ENCODE peak calls at places on chromosomes 13 and 19, in four cellular contexts. Z, O, R and X are unnamed samples.

GRCh38 chr19:16620584-16620983 is 7.4 kb downstream of the MED26 start:
- DNase-seq in O (no peak), Z (no peak), R (no peak), X (no peak)

GRCh38 chr13:52738719-52739467 is 727 bp downstream of the CNMD start:
- DNase-seq in Z (no peak), O (no peak), R (no peak), X (no peak)

GRCh38 chr13:23428183-23428528 is 5.3 kb downstream of the SACS start:
- DNase-seq in R (no peak), Z (no peak), O (peak), X (no peak)

GRCh38 chr19:43498233-43498830 is 6.2 kb downstream of the PHLDB3 start:
- DNase-seq in R (no peak), O (no peak), Z (no peak), X (no peak)

GRCh38 chr13:77492982-77493381 is 42.5 kb upstream of the SCEL start:
- DNase-seq in Z (no peak), O (peak), R (no peak), X (no peak)

GRCh38 chr13:28743045-28743444 is 24.3 kb upstream of the SLC46A3 start:
- DNase-seq in R (peak), O (no peak), Z (no peak), X (no peak)

GRCh38 chr19:54160948-54161347 is 1.4 kb upstream of the LENG1 start:
- DNase-seq in O (no peak), Z (no peak), R (no peak), X (no peak)

GRCh38 chr13:105153626-105154025 is 1381.8 kb downstream of the EFNB2 start:
- DNase-seq in Z (no peak), O (peak), R (no peak), X (no peak)

GRCh38 chr19:29022599-29022998 is 190.4 kb downstream of the UQCRFS1 start:
- DNase-seq in R (no peak), O (no peak), Z (no peak), X (no peak)

GRCh38 chr13:108944760-108945159 is 315.3 kb downstream of the MYO16 start:
- DNase-seq in O (peak), Z (no peak), R (no peak), X (no peak)

GRCh38 chr13:87084192-87084591 is 587.0 kb upstream of the SLITRK5 start:
- DNase-seq in Z (no peak), O (no peak), R (no peak), X (no peak)

GRCh38 chr13:80783926-80784325 is 443.0 kb upstream of the SPRY2 start:
- DNase-seq in O (peak), R (no peak), Z (no peak), X (no peak)

GRCh38 chr19:19661675-19662251 is 1.7 kb downstream of the ATP13A1 start:
- DNase-seq in O (no peak), R (no peak), Z (no peak), X (peak)

GRCh38 chr13:101875717-101876393 is 423.4 kb downstream of the ITGBL1 start:
- DNase-seq in R (no peak), Z (no peak), O (peak), X (no peak)

GRCh38 chr13:40485611-40486517 is 180.6 kb downstream of the FOXO1 start:
- DNase-seq in O (no peak), R (no peak), Z (peak), X (no peak)

GRCh38 chr19:19650331-19650730 is 6.9 kb upstream of the GMIP start:
- DNase-seq in Z (no peak), R (no peak), O (no peak), X (no peak)

GRCh38 chr19:43305642-43306041 is 36.3 kb upstream of the PSG9 start:
- DNase-seq in Z (no peak), R (no peak), O (no peak), X (no peak)

GRCh38 chr13:87661471-87661870 is 9.7 kb upstream of the SLITRK5 start:
- DNase-seq in R (no peak), O (peak), Z (no peak), X (no peak)

GRCh38 chr13:73138276-73138950 is 79.6 kb downstream of the KLF5 start:
- DNase-seq in R (peak), Z (no peak), O (peak), X (no peak)

GRCh38 chr13:113802090-113802531 is 43.1 kb downstream of the TMEM255B start:
- DNase-seq in R (no peak), Z (no peak), O (peak), X (no peak)

GRCh38 chr13:99856021-99856420 is 115.5 kb downstream of the ZIC5 start:
- DNase-seq in R (no peak), O (no peak), Z (no peak), X (no peak)

GRCh38 chr19:2207991-2208860 is 27.9 kb downstream of the PLEKHJ1 start:
- DNase-seq in Z (no peak), R (peak), O (peak), X (no peak)

GRCh38 chr13:48404952-48405351 is 8.0 kb downstream of the LPAR6 start:
- DNase-seq in O (peak), Z (no peak), R (no peak), X (no peak)

GRCh38 chr13:98332691-98333090 is 155.6 kb upstream of the RNF113B start:
- DNase-seq in Z (no peak), O (no peak), R (no peak), X (no peak)

GRCh38 chr19:16627194-16627927 is 643 bp downstream of the MED26 start:
- DNase-seq in Z (no peak), R (peak), O (peak), X (no peak)

GRCh38 chr13:79990048-79990447 is 350.9 kb downstream of the SPRY2 start:
- DNase-seq in Z (no peak), R (no peak), O (no peak), X (no peak)

GRCh38 chr13:57630661-57631606 is 610 bp upstream of the PCDH17 start:
- DNase-seq in O (no peak), R (no peak), Z (no peak), X (peak)

GRCh38 chr13:43134896-43135295 is 111.5 kb downstream of the DNAJC15 start:
- DNase-seq in R (no peak), O (no peak), Z (no peak), X (no peak)

GRCh38 chr19:51702754-51703654 is 9.9 kb downstream of the SPACA6 start:
- DNase-seq in O (peak), Z (no peak), R (peak), X (no peak)

GRCh38 chr19:27767234-27767633 is 1445.7 kb downstream of the UQCRFS1 start:
- DNase-seq in Z (no peak), R (no peak), O (no peak), X (no peak)

GRCh38 chr13:42883771-42884170 is 102.4 kb downstream of the FAM216B start:
- DNase-seq in O (peak), Z (no peak), R (no peak), X (no peak)

GRCh38 chr13:99796175-99796819 is 175.3 kb downstream of the ZIC5 start:
- DNase-seq in O (peak), R (no peak), Z (no peak), X (no peak)

GRCh38 chr13:28805193-28805819 is 14.8 kb upstream of the MTUS2 start:
- DNase-seq in Z (no peak), O (peak), R (no peak), X (no peak)

GRCh38 chr19:34837262-34837661 is 64.2 kb upstream of the ZNF599 start:
- DNase-seq in O (peak), Z (no peak), R (no peak), X (no peak)

GRCh38 chr13:106187501-106187900 is 348.0 kb downstream of the EFNB2 start:
- DNase-seq in R (no peak), O (peak), Z (no peak), X (no peak)

DNA sequence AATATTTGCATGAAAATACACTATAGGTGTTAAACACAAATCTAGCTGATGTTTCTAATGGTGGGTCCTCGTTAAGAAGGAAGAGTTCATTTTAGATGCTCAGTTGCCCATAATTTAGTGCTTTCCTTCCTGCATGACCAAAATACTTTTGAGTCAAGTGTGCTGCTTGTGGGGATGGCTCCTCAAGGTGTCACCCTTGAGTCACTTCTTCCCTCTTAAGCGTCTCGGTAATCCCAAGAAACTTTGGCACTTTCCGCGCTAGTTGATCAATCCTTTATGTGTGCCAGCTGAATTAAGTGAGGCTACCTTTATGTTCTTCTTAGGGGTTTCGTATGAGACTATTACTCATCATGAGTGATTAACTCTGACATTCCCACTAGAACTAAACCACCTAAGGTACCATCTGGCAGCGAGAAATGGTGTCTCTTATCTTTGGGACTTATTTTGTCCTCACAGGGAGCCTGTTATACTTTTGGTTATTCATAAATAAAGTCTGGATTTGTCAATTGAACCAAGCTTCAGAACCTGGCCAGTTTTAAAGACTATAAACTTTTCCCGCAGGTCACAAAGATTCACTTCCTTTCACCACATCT is 106.8 kb downstream of the NHLRC3 start:
- DNase-seq in Z (no peak), R (peak), O (peak), X (no peak)
- H3K4me3 ChIP-seq in Z (no peak), R (no peak), O (no peak), X (peak)

GRCh38 chr19:6590458-6591319 is at the start of gene CD70:
- DNase-seq in Z (peak), R (no peak), O (no peak), X (no peak)
- TF ChIP-seq CTCF in Z (no peak), R (no peak), O (no peak), X (no peak)

DNA sequence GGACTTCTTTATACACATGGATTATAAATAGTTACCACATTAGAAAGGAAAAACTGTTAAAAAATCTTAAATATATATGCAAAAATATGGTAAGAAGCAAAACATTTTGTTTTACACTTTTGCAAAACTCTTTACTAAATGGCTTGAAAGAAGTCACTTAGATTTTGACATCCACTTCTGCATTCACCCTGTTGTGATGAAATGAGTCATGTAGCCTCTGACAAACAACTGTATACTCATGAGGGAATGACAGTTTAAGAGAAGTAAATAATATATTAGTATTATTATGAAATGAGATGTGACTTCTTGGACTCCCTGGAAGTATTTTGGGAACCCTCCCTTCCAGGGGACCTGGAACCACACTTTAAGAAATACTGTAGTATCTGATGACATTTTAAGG is 275.6 kb downstream of the DACH1 start:
- DNase-seq in R (no peak), Z (no peak), O (no peak), X (no peak)
- H3K4me3 ChIP-seq in R (no peak), Z (no peak), O (no peak), X (no peak)

DNA sequence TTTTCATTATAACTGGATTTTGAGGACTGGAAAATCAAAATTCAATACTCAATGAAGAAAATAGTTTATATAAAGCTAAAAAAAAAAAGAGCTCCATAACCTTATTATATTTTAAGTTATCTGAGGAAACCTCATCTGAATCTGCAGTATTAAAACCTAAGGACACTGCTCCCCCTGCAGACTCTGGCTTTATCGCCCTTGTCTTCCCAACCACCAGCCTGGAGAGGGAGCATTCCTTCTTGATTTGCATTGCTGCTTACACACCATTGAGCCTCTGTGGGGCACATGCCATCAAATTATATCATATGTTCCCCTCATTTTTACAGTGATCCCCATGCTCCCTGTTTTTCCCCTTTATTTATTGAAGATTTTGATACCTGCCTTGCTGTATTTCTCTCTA is 871.4 kb upstream of the GPC6 start:
- DNase-seq in O (peak), Z (no peak), R (no peak), X (no peak)
- TF ChIP-seq CTCF in O (peak), Z (no peak), R (no peak), X (no peak)

DNA sequence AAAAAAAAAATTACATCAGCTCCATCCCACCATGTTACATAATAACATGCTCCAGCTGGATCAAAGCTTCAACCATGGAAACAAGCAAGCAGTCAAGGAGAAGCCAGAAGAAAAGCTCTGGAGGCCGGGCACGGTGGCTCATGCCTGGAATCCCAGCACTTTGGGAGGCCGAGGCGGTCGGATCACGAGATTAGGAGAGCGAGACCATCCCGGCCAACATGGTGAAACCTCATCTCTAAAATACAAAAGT is 7.8 kb downstream of the UBXN6 start:
- DNase-seq in R (no peak), Z (no peak), O (no peak), X (no peak)
- H3K4me3 ChIP-seq in R (no peak), Z (no peak), O (no peak), X (no peak)

GRCh38 chr19:5170329-5170745 is 170.3 kb downstream of the PTPRS start:
- DNase-seq in R (peak), Z (peak), O (no peak), X (no peak)
- TF ChIP-seq CTCF in R (peak), Z (peak), O (peak), X (peak)

GRCh38 chr19:30255783-30256509 is 116.2 kb upstream of the ZNF536 start:
- DNase-seq in Z (no peak), O (no peak), R (no peak), X (no peak)
- H3K4me3 ChIP-seq in Z (no peak), O (no peak), R (no peak), X (no peak)